ENCODE peak calls at places on chromosomes 7 and 10, in four cellular contexts. S, C, Q and I are unnamed samples.

GRCh38 chr10:21171197-21171935 is 274.3 kb upstream of the NEBL start:
- DNase-seq in S (no peak), C (no peak), Q (peak), I (no peak)

GRCh38 chr7:46192191-46192590 is 271.1 kb upstream of the IGFBP3 start:
- DNase-seq in S (no peak), C (no peak), Q (no peak), I (no peak)

GRCh38 chr7:142345817-142346216 is 88.0 kb upstream of the PRSS58 start:
- DNase-seq in S (no peak), C (no peak), Q (no peak), I (no peak)

GRCh38 chr10:117804470-117805011 is 242.2 kb downstream of the RAB11FIP2 start:
- DNase-seq in S (no peak), C (no peak), Q (no peak), I (no peak)

GRCh38 chr7:99374121-99375064 is at the start of gene ARPC1B:
- DNase-seq in S (peak), C (peak), Q (peak), I (peak)

GRCh38 chr10:124256151-124256550 is 162.6 kb downstream of the OAT start:
- DNase-seq in S (no peak), C (no peak), Q (no peak), I (no peak)

GRCh38 chr7:6608794-6609193 is 6.6 kb upstream of the ZNF853 start:
- DNase-seq in S (no peak), C (no peak), Q (no peak), I (no peak)

GRCh38 chr7:55099086-55099831 is 80.4 kb downstream of the EGFR start:
- DNase-seq in S (peak), C (no peak), Q (peak), I (peak)

GRCh38 chr7:106862317-106863183 is 2.5 kb upstream of the PIK3CG start:
- DNase-seq in S (no peak), C (peak), Q (peak), I (peak)

GRCh38 chr10:86357041-86357440 is 9.6 kb downstream of the GRID1 start:
- DNase-seq in S (no peak), C (no peak), Q (no peak), I (no peak)

GRCh38 chr10:33295851-33296250 is 38.6 kb downstream of the NRP1 start:
- DNase-seq in S (no peak), C (no peak), Q (no peak), I (no peak)

GRCh38 chr7:66779669-66780408 is 39.3 kb downstream of the RABGEF1 start:
- DNase-seq in S (peak), C (no peak), Q (peak), I (peak)

GRCh38 chr10:93752761-93753160 is 5.0 kb upstream of the LGI1 start:
- DNase-seq in S (peak), C (no peak), Q (peak), I (peak)

GRCh38 chr10:9301148-9301547 is 1246.7 kb downstream of the GATA3 start:
- DNase-seq in S (peak), C (no peak), Q (peak), I (peak)

GRCh38 chr10:12735843-12736462 is 265.6 kb downstream of the CCDC3 start:
- DNase-seq in S (no peak), C (no peak), Q (no peak), I (no peak)

GRCh38 chr7:156889089-156889488 is 3.9 kb downstream of the LMBR1 start:
- DNase-seq in S (peak), C (no peak), Q (peak), I (no peak)

GRCh38 chr10:34081347-34081743 is 733.8 kb downstream of the PARD3 start:
- DNase-seq in S (no peak), C (no peak), Q (no peak), I (no peak)

GRCh38 chr7:32316831-32317230 is 173.3 kb downstream of the LSM5 start:
- DNase-seq in S (no peak), C (no peak), Q (no peak), I (no peak)

GRCh38 chr10:69145864-69146263 is 21.9 kb downstream of the VPS26A start:
- DNase-seq in S (no peak), C (no peak), Q (no peak), I (no peak)
- TF ChIP-seq CTCF in S (no peak), C (no peak), Q (no peak), I (no peak)

GRCh38 chr10:111934926-111935325 is 248.6 kb downstream of the GPAM start:
- DNase-seq in S (no peak), C (no peak), Q (no peak), I (no peak)

GRCh38 chr10:111936143-111936542 is 247.4 kb downstream of the GPAM start:
- DNase-seq in S (no peak), C (no peak), Q (no peak), I (no peak)

GRCh38 chr10:111933937-111934336 is 249.6 kb downstream of the GPAM start:
- DNase-seq in S (no peak), C (no peak), Q (no peak), I (no peak)
- TF ChIP-seq CTCF in S (no peak), C (no peak), Q (no peak), I (no peak)

DNA sequence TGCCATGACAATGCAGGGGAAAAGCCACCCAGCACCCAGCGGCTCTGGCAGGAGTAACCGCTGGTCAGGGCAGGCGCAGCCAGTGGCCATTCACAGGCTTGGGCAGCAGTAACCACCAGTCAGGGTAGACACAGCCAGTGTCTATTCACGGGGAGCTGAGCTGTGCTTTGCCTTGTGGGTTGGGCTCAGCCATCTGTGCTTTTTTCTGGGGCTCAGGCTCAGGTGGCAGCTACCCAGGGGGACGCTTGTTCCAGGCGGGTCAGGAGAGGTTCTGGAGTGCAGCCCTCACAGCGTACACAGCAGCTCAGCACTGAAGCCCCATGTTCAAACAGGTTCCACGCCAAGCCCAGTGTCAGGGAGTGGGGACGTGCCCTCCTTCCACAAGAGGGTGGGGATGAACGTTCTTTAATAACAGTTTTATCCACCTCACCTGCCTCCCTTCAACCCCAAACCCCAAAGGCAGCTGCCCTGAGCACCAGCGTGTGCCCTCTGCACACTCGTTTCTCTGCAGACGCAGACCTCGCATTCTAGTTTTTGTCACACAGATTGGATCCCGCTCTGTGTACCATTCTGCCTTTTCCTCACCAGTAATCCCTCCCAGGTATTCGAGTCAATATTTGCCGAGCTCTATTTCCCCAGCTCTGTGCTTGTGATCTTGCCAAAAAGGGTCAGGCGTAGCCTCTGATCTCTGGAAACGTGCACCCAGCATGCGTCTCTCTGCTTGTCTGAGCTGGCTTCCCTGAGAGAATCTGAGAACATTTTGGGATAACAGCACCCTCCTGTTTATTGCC is 28.7 kb downstream of the FOXL3 start:
- DNase-seq in S (no peak), C (no peak), Q (no peak), I (no peak)
- TF ChIP-seq CTCF in S (no peak), C (no peak), Q (no peak), I (no peak)

GRCh38 chr10:122630526-122630925 is 69.1 kb downstream of the C10orf120 start:
- DNase-seq in S (no peak), C (no peak), Q (no peak), I (no peak)
- TF ChIP-seq CTCF in S (no peak), C (no peak), Q (no peak), I (no peak)

GRCh38 chr10:119299531-119299930 is 92.2 kb downstream of the GRK5 start:
- DNase-seq in S (no peak), C (peak), Q (peak), I (peak)
- TF ChIP-seq CTCF in S (no peak), C (no peak), Q (peak), I (no peak)

DNA sequence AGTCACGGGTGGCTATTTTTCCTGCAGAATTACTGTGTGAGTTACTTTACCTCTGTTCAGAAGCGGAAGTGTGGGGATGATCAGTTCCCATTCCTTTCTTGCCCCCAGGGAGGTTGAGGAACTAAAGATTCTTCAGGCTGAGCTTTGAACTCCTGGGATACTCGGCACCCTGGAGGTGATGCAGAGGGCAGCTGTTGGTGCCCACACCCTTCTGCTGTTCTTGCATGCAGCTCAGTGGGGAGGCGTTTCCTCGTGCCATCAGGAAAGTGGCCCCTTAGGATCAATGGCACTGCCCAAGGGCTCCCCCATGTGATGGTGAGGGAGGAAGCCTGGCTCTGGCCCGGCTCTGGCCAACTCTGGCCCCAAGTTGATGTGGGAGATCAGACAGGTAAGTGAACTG is 44.7 kb upstream of the MXI1 start:
- DNase-seq in S (no peak), C (peak), Q (no peak), I (no peak)
- TF ChIP-seq CTCF in S (no peak), C (no peak), Q (peak), I (no peak)

DNA sequence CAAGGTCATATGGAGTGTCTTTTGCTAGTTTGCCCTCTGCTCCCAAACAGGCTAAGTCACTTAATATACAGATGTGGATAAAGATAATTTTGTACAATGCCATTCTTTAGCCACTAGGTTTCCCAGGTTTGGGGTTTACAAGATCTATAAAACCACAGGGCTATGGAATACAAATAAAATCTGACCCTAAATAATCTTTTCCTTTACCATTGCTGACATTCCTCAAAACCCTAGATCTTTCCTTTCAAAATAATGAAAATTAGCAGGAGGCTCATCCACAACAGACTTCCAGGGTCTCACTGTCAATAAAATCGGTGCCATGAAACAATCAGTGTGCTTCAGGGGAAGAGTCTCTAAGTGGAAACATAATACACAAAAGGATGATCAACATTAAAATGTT is 148.4 kb downstream of the CPEB3 start:
- DNase-seq in S (no peak), C (no peak), Q (no peak), I (no peak)
- TF ChIP-seq CTCF in S (no peak), C (no peak), Q (no peak), I (no peak)

GRCh38 chr10:28532509-28533314 is at the start of gene WAC:
- DNase-seq in S (peak), C (peak), Q (peak), I (peak)
- TF ChIP-seq CTCF in S (no peak), C (no peak), Q (peak), I (no peak)

GRCh38 chr7:80453699-80454340 is 58.0 kb downstream of the GNAT3 start:
- DNase-seq in S (peak), C (no peak), Q (peak), I (peak)
- TF ChIP-seq CTCF in S (no peak), C (no peak), Q (peak), I (peak)

DNA sequence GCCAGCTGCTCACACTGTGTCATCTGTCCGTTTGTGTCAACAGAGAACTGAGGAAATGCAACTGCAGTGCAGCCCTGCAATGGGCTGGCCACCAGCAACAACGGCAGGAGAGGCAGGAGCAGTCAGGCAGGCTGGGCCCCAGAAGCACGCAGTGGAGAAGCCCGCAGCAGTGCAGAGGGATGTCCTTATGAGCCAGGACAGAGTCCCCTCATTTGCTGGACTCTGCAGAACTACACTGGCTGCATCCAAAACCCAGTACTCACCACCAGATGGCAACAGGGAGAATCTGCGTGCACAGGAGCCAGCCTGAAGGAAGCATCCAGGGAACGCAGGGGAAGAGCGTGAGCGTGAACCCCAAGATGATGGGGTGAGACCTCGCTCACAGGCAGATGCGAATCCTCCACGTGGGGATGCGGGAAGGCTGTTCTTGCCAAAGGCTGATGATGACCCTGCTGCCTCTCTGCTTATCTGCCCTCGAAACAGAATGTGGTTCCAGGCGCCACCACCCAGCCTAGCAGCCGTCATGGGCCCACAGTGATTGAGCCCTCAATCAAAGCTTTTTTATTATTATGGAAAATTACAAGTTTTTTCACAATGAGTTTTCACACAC is 232.1 kb downstream of the PTPRN2 start:
- DNase-seq in S (peak), C (no peak), Q (peak), I (no peak)
- TF ChIP-seq CTCF in S (peak), C (no peak), Q (peak), I (no peak)